ENCODE peak calls at places on chromosomes 12 and 14, in four cellular contexts. Y is fibroblast of mammary gland, C is esophagus squamous epithelium, H is astrocyte of the spinal cord. T is an unnamed sample.

GRCh38 chr14:71324767-71325272 is 417.6 kb downstream of the PCNX1 start:
- DNase-seq in Y (peak; percentile 32), C (no peak), H (no peak), T (no peak)

GRCh38 chr12:76623929-76624328 is 64.4 kb upstream of the OSBPL8 start:
- DNase-seq in Y (peak; percentile 82), C (no peak), H (peak; percentile 32), T (no peak)

GRCh38 chr14:95248422-95248821 is 71.3 kb downstream of the CLMN start:
- DNase-seq in Y (peak; percentile 71), C (no peak), H (peak; percentile 37), T (no peak)

GRCh38 chr12:6161124-6161882 is 36.8 kb upstream of the VWF start:
- DNase-seq in Y (peak; percentile 83), C (no peak), H (peak; percentile 71), T (no peak)

GRCh38 chr12:57657744-57658143 is 24.7 kb upstream of the B4GALNT1 start:
- DNase-seq in Y (peak; percentile 51), C (no peak), H (no peak), T (no peak)

GRCh38 chr14:49479432-49479831 is 106.7 kb downstream of the RPS29 start:
- DNase-seq in Y (peak; percentile 50), C (no peak), H (peak; percentile 10), T (no peak)

GRCh38 chr14:94623856-94624499 is 11.8 kb downstream of the SERPINA3 start:
- DNase-seq in Y (no peak), C (no peak), H (no peak), T (no peak)

GRCh38 chr14:70149766-70150165 is 39.0 kb downstream of the SLC8A3 start:
- DNase-seq in Y (no peak), C (no peak), H (no peak), T (no peak)

GRCh38 chr14:26730929-26731618 is 133.2 kb upstream of the NOVA1 start:
- DNase-seq in Y (peak; percentile 44), C (no peak), H (no peak), T (peak; percentile 8)

GRCh38 chr12:84811291-84811690 is 101.3 kb downstream of the SLC6A15 start:
- DNase-seq in Y (no peak), C (no peak), H (no peak), T (no peak)

GRCh38 chr14:46063872-46064271 is 587.7 kb downstream of the RPL10L start:
- DNase-seq in Y (peak; percentile 0), C (no peak), H (no peak), T (no peak)

GRCh38 chr14:37142835-37143499 is 29.4 kb downstream of the SLC25A21 start:
- DNase-seq in Y (peak; percentile 42), C (no peak), H (peak; percentile 83), T (no peak)

GRCh38 chr14:89813485-89814080 is 140.9 kb downstream of the EFCAB11 start:
- DNase-seq in Y (peak; percentile 16), C (no peak), H (peak; percentile 94), T (no peak)

GRCh38 chr14:79074501-79074900 is 904.3 kb downstream of the NRXN3 start:
- DNase-seq in Y (no peak), C (no peak), H (no peak), T (no peak)

GRCh38 chr14:91363776-91364523 is 53.7 kb downstream of the CCDC88C start:
- DNase-seq in Y (no peak), C (no peak), H (no peak), T (no peak)

GRCh38 chr12:79174656-79175055 is 310.1 kb downstream of the SYT1 start:
- DNase-seq in Y (peak; percentile 74), C (no peak), H (peak; percentile 73), T (no peak)

GRCh38 chr12:120490833-120491512 is 4.9 kb upstream of the DYNLL1 start:
- DNase-seq in Y (no peak), C (no peak), H (no peak), T (no peak)

GRCh38 chr12:18677189-18677588 is 60.6 kb downstream of the PLCZ1 start:
- DNase-seq in Y (peak; percentile 38), C (no peak), H (peak; percentile 12), T (no peak)

GRCh38 chr14:68405959-68406358 is 386.9 kb downstream of the ZFP36L1 start:
- DNase-seq in Y (peak; percentile 74), C (no peak), H (no peak), T (no peak)

GRCh38 chr12:113214938-113215400 is 6.3 kb upstream of the TPCN1 start:
- DNase-seq in Y (peak; percentile 98), C (no peak), H (peak; percentile 97), T (no peak)

GRCh38 chr14:94631536-94632304 is 19.5 kb downstream of the SERPINA3 start:
- DNase-seq in Y (no peak), C (no peak), H (no peak), T (no peak)

GRCh38 chr14:22976620-22977433 is 5.5 kb downstream of the AJUBA start:
- DNase-seq in Y (peak; percentile 46), C (no peak), H (peak; percentile 53), T (no peak)

GRCh38 chr12:6076776-6077700 is 47.4 kb downstream of the VWF start:
- DNase-seq in Y (no peak), C (no peak), H (no peak), T (no peak)

GRCh38 chr12:49678711-49679110 is 28.5 kb downstream of the FMNL3 start:
- DNase-seq in Y (no peak), C (no peak), H (no peak), T (no peak)

GRCh38 chr12:102806592-102806991 is 110.5 kb downstream of the PAH start:
- DNase-seq in Y (no peak), C (no peak), H (no peak), T (no peak)

GRCh38 chr12:45234134-45234865 is 18.4 kb downstream of the ANO6 start:
- DNase-seq in Y (peak; percentile 98), C (no peak), H (peak; percentile 98), T (no peak)

GRCh38 chr12:103865151-103865730 is 24.2 kb upstream of the NT5DC3 start:
- DNase-seq in Y (no peak), C (no peak), H (no peak), T (no peak)

GRCh38 chr12:121968880-121969279 is 50.5 kb downstream of the CFAP251 start:
- DNase-seq in Y (no peak), C (no peak), H (no peak), T (no peak)

GRCh38 chr14:77139540-77140342 is 1.9 kb downstream of the ZDHHC22 start:
- DNase-seq in Y (peak; percentile 8), C (no peak), H (no peak), T (peak; percentile 57)

GRCh38 chr12:41345071-41345470 is 157.0 kb downstream of the PDZRN4 start:
- DNase-seq in Y (no peak), C (no peak), H (no peak), T (no peak)

GRCh38 chr14:70555890-70556289 is 21.1 kb upstream of the ADAM20 start:
- DNase-seq in Y (peak; percentile 33), C (no peak), H (no peak), T (no peak)

GRCh38 chr14:102568115-102568614 is 24.3 kb upstream of the RCOR1 start:
- DNase-seq in Y (no peak), C (no peak), H (no peak), T (no peak)

GRCh38 chr12:124374147-124374546 is 79.3 kb downstream of the RFLNA start:
- DNase-seq in Y (no peak), C (no peak), H (no peak), T (no peak)

GRCh38 chr14:57871487-57872080 is 5.7 kb upstream of the SLC35F4 start:
- DNase-seq in Y (peak; percentile 82), C (no peak), H (peak; percentile 77), T (peak; percentile 14)

GRCh38 chr14:67636361-67636919 is 16.7 kb downstream of the ARG2 start:
- DNase-seq in Y (no peak), C (no peak), H (peak; percentile 17), T (no peak)

GRCh38 chr12:54561164-54561563 is 11.8 kb downstream of the PDE1B start:
- DNase-seq in Y (no peak), C (no peak), H (no peak), T (no peak)

GRCh38 chr12:105334001-105334400 is 3.5 kb downstream of the C12orf75 start:
- DNase-seq in Y (peak; percentile 92), C (no peak), H (peak; percentile 80), T (no peak)

DNA sequence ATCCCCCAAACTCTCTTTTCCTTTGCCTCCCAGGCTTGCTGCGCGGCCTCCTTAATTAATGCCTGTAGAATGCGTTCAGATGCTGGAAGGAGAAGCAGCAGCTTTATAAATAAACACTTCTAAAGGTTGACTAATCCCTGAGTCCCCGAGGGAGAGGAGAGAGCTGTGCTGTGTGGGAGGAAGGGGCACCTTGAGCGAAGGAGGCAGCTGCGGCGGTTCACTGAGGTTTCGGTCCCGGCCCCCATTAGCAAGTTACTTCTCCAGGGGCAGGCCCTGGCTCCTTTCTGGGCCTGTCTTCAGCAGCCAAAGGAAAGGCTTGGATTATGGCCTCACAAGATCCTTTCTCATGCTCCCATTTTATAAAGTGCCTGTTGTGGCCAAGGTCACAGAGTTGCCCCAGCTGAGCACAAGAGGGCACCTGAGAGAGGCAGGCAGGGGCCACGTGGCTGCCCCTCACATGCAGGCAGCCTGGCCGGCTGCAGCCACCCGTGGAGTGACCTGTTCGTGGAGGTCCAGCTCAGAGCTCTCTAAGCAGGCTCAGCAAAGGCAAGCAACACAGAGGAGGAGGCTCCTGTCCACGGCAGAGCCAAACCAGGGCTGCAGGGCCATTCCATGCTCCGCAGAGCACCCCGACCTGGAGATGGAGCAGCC is 15.0 kb upstream of the CACNA2D4 start:
- DNase-seq in Y (peak; percentile 56), C (no peak), H (peak; percentile 52), T (no peak)
- TF ChIP-seq CTCF in Y (no peak), C (no peak), H (no peak), T (no peak)

GRCh38 chr12:132163911-132164288 is 19.6 kb downstream of the NOC4L start:
- DNase-seq in Y (no peak), C (no peak), H (no peak), T (no peak)
- TF ChIP-seq CTCF in Y (peak; percentile 18), C (peak; percentile 5), H (peak; percentile 19), T (peak; percentile 48)

GRCh38 chr14:74084277-74085046 is at the start of the genes ALDH6A1 and LIN52:
- DNase-seq in Y (peak; percentile 100), C (peak; percentile 93), H (peak; percentile 100), T (peak; percentile 99)
- TF ChIP-seq CTCF in Y (no peak), C (no peak), H (no peak), T (no peak)

DNA sequence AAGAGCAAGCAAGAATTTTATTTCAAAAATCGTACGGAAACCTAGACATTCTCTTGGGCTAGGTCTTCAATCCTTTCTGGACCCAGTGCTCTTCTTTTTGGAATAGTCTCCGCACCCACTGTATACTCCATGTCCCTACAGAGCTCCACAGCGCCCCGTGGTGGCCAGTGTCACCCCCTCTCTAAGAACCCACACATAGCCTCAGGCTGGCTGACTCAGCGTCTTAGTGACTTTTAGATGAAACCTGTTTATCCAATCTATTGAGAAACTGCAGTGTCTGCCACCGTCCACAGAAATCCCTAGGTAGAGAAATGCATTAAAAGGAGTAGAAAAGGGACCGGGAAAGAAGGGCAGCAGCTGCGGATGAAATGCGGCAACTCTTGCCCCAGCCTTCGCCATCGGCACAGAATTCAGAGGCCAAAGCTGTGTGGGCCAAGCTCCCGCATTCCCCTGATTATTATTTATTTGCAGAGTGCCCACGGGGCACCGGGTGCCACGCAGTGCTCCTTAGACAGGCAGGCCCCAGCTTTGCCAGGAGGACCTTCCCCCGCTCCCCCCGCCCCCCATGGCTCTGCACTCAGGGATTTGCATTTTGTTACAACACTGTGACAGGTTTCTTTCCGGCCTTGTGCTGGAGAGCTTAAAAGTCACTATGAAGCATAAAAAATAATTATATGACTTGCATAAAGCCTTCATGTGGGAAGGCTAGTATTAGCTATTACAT is 170.1 kb upstream of the FKBP4 start:
- DNase-seq in Y (peak; percentile 30), C (no peak), H (peak; percentile 10), T (no peak)
- TF ChIP-seq CTCF in Y (peak; percentile 39), C (no peak), H (peak; percentile 49), T (peak; percentile 60)